ENCODE peak calls at places on chromosomes 2 and 18, in six cellular contexts. C is ovary, P is IMR-90, H is tibial nerve, J is breast epithelium, V is uterus. G is an unnamed sample.
A peak's percentile ranks its signal among the peaks of the same experiment; 100 is the strongest.

GRCh38 chr2:172472441-172473051 is 45.2 kb downstream of the ITGA6 start:
- DNase-seq in C (no peak), P (no peak), H (no peak), J (no peak), V (no peak), G (no peak)

GRCh38 chr2:59875836-59876235 is 677.6 kb downstream of the BCL11A start:
- DNase-seq in C (no peak), P (no peak), H (no peak), J (no peak), V (no peak), G (no peak)

GRCh38 chr18:59469463-59470180 is 110.6 kb upstream of the LMAN1 start:
- DNase-seq in C (no peak), P (no peak), H (no peak), J (no peak), V (no peak), G (no peak)

GRCh38 chr2:191318037-191318728 is 73.0 kb downstream of the MYO1B start:
- DNase-seq in C (no peak), P (peak; percentile 75), H (no peak), J (no peak), V (no peak), G (no peak)

GRCh38 chr2:205731521-205731965 is 49.2 kb downstream of the NRP2 start:
- DNase-seq in C (no peak), P (peak; percentile 98), H (no peak), J (no peak), V (no peak), G (no peak)

GRCh38 chr2:232970051-232970450 is 43.0 kb downstream of the NGEF start:
- DNase-seq in C (no peak), P (no peak), H (no peak), J (no peak), V (no peak), G (no peak)

GRCh38 chr18:61575419-61575818 is 242.2 kb downstream of the CDH20 start:
- DNase-seq in C (no peak), P (no peak), H (no peak), J (no peak), V (no peak), G (no peak)

GRCh38 chr2:128306081-128306930 is 12.4 kb downstream of the HS6ST1 start:
- DNase-seq in C (peak; percentile 89), P (peak; percentile 100), H (peak; percentile 64), J (peak; percentile 88), V (peak; percentile 80), G (no peak)

GRCh38 chr18:28735731-28736130 is 558.8 kb upstream of the CDH2 start:
- DNase-seq in C (no peak), P (peak; percentile 89), H (no peak), J (no peak), V (no peak), G (no peak)

GRCh38 chr18:28087173-28087563 is 89.8 kb downstream of the CDH2 start:
- DNase-seq in C (no peak), P (no peak), H (no peak), J (no peak), V (no peak), G (no peak)

GRCh38 chr2:55175254-55176093 is 56.6 kb downstream of the CLHC1 start:
- DNase-seq in C (no peak), P (peak; percentile 87), H (no peak), J (no peak), V (no peak), G (no peak)

GRCh38 chr2:27263287-27264252 is 723 bp upstream of the SLC30A3 start:
- DNase-seq in C (no peak), P (no peak), H (no peak), J (no peak), V (no peak), G (no peak)

GRCh38 chr2:9333591-9334171 is 89.6 kb downstream of the ITGB1BP1 start:
- DNase-seq in C (peak; percentile 48), P (peak; percentile 91), H (peak; percentile 25), J (peak; percentile 67), V (peak; percentile 66), G (no peak)

GRCh38 chr2:191612496-191612895 is 65.4 kb upstream of the NABP1 start:
- DNase-seq in C (no peak), P (peak; percentile 97), H (no peak), J (no peak), V (no peak), G (no peak)

GRCh38 chr2:187580462-187581124 is 26.4 kb upstream of the TFPI start:
- DNase-seq in C (no peak), P (peak; percentile 85), H (no peak), J (no peak), V (no peak), G (no peak)

GRCh38 chr18:57898506-57899124 is 95.5 kb upstream of the ATP8B1 start:
- DNase-seq in C (no peak), P (peak; percentile 94), H (no peak), J (no peak), V (no peak), G (no peak)

GRCh38 chr2:200735061-200735460 is 76.6 kb upstream of the BZW1 start:
- DNase-seq in C (no peak), P (no peak), H (no peak), J (no peak), V (no peak), G (no peak)

GRCh38 chr18:11324956-11325873 is 175.8 kb upstream of the PIEZO2 start:
- DNase-seq in C (no peak), P (peak; percentile 85), H (no peak), J (no peak), V (no peak), G (no peak)

GRCh38 chr2:224875870-224876269 is 159.7 kb upstream of the CCDC195 start:
- DNase-seq in C (no peak), P (no peak), H (no peak), J (no peak), V (no peak), G (no peak)

DNA sequence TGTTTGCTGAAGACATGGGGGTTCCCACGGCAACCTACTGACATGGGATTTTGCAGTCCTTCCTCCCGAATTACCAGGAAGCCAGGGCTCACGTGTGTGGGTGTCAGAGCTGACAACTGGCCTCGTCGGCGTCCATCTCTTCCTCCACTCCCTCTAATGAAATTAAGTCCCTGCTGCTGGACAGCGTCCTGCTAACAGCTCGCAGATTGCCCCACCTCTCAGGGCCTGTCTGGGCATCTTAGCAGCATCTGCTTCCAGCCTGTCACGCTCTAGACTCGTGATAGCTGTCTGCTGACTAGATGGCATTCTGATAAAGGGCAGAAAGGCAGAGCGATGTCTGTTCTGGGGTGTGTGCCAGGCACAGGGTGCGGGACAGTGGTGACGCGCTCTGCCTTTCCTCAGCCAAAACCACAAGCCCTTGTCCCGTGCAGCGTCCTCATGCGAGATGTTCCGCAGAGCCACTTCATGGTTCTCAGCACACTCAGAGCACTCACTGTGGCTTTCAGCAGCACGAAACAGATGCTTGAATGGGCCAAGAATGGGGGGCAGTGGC is 161.1 kb downstream of the ARL4C start:
- DNase-seq in C (no peak), P (peak; percentile 72), H (peak; percentile 68), J (no peak), V (peak; percentile 22), G (peak; percentile 96)
- TF ChIP-seq POLR2A in C (no peak), P (no peak), H (peak; percentile 15), J (no peak), V (no peak), G (no peak)

DNA sequence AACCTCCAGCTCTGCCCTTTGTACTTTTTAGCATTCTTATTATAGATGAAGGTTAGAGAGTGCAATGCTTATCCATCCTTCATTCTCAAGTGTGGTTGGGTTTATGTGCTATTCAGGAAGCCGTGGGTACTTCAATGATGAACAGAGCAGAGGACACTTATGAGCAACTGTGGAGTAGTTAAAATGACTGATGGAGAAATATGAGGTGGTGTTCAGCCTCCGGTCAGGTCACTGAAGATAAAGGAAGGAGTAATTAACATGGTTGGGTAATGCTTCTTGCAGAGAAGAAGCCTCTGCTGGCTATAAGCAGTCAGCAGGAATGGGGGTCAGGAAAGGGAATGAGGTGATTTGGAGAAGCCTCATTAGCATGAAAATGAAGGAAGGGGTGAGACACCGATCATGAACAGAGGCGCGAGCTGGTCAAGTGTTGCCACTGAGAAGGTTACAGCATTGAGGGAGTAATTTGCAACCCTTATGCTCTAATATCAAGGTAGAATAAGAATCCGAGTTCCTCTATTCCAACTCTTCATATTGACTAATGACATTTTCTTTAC is 174.7 kb downstream of the LPIN1 start:
- DNase-seq in C (no peak), P (no peak), H (no peak), J (no peak), V (no peak), G (no peak)
- H3K27ac ChIP-seq in C (no peak overlapping the region), P (no peak overlapping the region), H (no peak overlapping the region), J (no peak overlapping the region), V (no peak overlapping the region), G (no peak overlapping the region)

DNA sequence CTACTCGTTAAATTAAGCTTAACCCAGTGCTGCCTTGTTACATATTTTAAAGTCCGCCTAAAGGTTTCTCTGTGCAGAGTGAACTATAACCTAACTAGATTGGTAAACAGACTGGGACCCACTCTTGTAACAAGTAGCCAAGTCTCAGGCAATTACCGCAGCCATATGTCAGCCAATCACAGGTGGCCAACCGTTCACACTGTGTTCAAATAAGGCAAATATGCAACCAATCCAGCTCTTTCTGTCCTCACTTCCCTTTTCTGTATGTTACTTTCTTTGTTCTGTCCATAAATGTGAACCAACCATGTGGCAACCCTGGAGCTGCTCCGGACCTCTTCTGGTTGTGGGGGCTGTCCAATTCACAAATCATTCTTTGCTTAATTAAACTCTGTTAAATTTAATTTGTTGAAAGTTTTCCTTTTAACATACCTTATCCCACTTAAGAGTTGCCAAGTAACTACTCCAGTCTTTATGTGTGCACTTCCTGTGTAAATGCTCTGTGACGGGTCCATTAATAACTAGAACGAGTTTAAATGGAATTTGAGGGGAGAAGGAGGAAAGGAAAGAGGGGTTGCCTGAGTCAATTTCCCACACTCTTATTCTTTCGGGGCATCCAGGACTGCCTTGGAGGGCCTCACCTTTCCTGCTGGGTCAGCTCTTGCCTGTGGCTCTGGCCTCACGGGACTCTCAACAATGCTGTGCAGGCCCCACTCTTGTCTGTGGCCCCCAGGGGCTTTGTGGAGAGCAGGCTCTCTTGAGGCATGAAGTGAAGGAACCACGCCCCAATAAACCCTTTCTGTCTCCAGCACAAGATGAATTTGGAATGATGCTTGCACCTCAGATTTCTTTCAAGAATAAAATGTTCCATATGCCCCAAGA is 6.6 kb upstream of the RPL37A start:
- DNase-seq in C (no peak), P (no peak), H (no peak), J (no peak), V (no peak), G (no peak)
- TF ChIP-seq POLR2A in C (no peak), P (no peak), H (no peak), J (no peak), V (no peak), G (no peak)

DNA sequence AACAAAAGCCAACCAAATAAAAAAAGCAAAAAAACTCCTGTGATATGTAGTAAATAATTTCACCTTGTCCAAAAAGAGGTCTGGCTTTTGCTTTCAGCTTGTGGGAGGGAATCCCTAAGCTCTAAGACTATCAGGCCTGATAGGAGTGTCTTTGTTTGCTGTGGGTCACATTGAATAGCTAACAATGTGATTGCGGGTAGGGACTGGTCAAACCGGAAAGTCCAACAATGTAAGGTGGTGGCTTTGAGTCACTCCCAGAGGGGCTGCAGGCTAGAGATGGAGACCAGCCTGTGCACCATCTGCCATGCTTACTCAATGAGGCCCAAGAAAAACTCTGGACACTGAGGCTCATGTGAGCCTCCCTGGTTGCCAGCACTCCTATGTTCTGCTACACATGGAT is 192.9 kb downstream of the TFCP2L1 start:
- DNase-seq in C (no peak), P (no peak), H (no peak), J (no peak), V (no peak), G (no peak)
- H3K27ac ChIP-seq in C (no peak overlapping the region), P (no peak overlapping the region), H (no peak overlapping the region), J (no peak overlapping the region), V (no peak overlapping the region), G (no peak overlapping the region)

DNA sequence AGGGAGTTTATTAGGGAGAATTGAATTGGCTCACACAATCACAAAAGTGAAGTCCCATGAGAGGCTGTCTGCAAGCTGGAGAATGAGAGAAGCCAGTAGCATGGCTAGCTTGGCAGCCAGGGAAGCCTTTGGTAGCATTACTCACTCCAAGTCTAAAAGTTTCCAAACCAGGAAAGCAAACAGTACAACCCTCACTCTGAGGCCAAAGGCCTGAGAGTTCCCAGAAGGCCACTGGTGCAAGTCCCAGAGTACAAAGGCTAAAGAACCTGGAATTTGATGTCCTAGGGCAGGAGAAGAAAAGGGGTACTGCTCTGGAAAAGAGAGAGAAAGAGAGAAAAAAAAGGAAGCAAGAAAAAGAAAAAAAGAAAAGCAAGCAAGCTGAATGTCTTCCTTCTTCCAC is 318.2 kb downstream of the RND3 start:
- DNase-seq in C (no peak), P (peak; percentile 54), H (no peak), J (no peak), V (no peak), G (no peak)
- TF ChIP-seq POLR2A in C (no peak), P (no peak), H (no peak), J (no peak), V (no peak), G (no peak)